ENCODE peak calls at places on chromosomes 6 and 20, in four cellular contexts. L is brain microvascular endothelial cell, J is SJSA1, C is upper lobe of right lung. E is an unnamed sample.

GRCh38 chr6:170276369-170277057 is 14.4 kb downstream of the DLL1 start:
- DNase-seq in J (no peak), C (no peak), L (no peak), E (no peak)

GRCh38 chr6:35787266-35788218 is 6.7 kb downstream of the CLPSL1 start:
- DNase-seq in J (no peak), C (peak), L (no peak), E (no peak)

GRCh38 chr20:33561981-33562601 is 72.2 kb downstream of the CBFA2T2 start:
- DNase-seq in L (peak), J (peak), C (no peak), E (peak)

GRCh38 chr20:36866681-36867485 is 9.1 kb upstream of the TLDC2 start:
- DNase-seq in C (no peak), L (no peak), J (no peak), E (no peak)

GRCh38 chr6:70210462-70210861 is 92.4 kb downstream of the COL9A1 start:
- DNase-seq in C (no peak), J (no peak), L (no peak), E (no peak)

GRCh38 chr20:20593447-20594170 is 118.8 kb downstream of the RALGAPA2 start:
- DNase-seq in L (peak), C (no peak), J (peak), E (no peak)

GRCh38 chr6:144879436-144879835 is 594.3 kb downstream of the UTRN start:
- DNase-seq in J (no peak), C (no peak), L (no peak), E (no peak)

GRCh38 chr6:165726915-165727314 is 63.9 kb upstream of the PDE10A start:
- DNase-seq in J (no peak), L (peak), C (no peak), E (peak)

GRCh38 chr6:48641544-48641943 is 530.5 kb upstream of the PTCHD4 start:
- DNase-seq in C (no peak), L (peak), J (peak), E (no peak)

GRCh38 chr6:30127238-30128093 is 8.5 kb upstream of the TRIM40 start:
- DNase-seq in C (no peak), L (no peak), J (no peak), E (no peak)

GRCh38 chr6:139762587-139763031 is 388.2 kb upstream of the CITED2 start:
- DNase-seq in J (no peak), L (no peak), C (no peak), E (no peak)

GRCh38 chr6:26103141-26103769 is 16.0 kb downstream of the HFE start:
- DNase-seq in C (no peak), J (no peak), L (peak), E (no peak)

GRCh38 chr6:29887330-29887818 is 55.0 kb upstream of the HLA-A start:
- DNase-seq in C (peak), J (no peak), L (no peak), E (no peak)

GRCh38 chr6:18115356-18115755 is 7.1 kb downstream of the NHLRC1 start:
- DNase-seq in J (no peak), L (no peak), C (no peak), E (no peak)

DNA sequence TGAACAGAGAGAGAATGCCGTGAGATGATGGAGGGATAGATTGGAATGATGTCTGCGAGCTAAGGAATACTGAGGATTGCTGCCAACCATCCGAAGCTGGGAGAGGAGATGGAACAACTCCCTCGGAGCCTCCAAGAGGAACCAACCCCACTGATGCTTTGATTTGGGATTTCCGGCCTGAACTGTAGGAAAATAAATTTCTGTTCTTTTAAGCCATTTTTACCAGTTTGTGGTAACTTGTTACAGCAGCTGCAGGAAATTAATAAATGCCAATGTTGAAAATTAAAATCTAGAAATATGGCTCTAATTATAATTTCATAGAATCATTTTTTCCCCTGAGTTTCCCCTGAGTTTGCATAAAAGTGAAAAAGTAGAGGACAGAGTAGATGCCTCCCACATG is 14.1 kb downstream of the LRRN4 start:
- DNase-seq in J (no peak), C (no peak), L (no peak), E (no peak)
- H3K4me3 ChIP-seq in J (no peak), C (no peak), L (no peak), E (no peak)

DNA sequence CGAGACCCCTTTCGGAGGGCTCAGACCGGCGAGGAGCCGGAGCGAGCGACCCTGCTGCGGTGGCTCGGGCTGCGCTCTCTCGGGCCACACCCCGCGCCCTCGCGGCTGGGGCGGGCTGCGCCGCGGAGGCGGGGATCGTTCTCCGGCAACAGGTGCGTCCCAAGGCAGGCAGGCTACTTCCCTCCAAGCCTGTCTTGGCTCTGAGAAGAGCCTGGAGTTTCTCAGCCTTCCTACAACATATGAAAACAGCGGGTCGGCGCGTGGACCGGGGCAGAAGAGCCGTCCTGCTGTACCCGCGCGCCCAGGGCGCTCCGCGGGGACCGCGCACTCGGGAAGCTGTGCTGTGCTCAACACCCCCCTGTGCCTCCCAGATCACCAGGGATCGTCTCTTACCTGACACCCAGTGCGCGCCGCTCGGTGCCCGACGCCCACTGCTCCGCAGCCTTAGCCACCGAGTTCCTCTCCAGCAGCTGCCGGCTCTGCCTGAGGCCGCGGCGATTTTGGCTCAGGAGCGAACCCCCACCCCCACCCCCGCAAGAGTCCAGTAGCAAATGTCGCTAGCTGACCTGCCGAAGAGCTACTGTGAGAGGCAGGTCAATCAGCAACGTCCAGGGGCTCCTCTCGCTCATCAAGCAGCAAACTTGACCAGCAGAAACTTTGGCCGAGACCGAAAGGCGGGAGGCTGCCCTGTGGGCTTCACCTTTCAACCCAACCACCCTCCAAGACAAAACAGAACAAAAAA is 3.7 kb upstream of the OLIG3 start:
- DNase-seq in C (no peak), L (no peak), J (no peak), E (no peak)
- H3K4me3 ChIP-seq in C (peak), L (no peak), J (no peak), E (no peak)

GRCh38 chr6:154039231-154039842 is at the start of gene OPRM1:
- DNase-seq in J (no peak), L (peak), C (peak), E (no peak)
- H3K4me3 ChIP-seq in J (no peak), L (no peak), C (no peak), E (no peak)

DNA sequence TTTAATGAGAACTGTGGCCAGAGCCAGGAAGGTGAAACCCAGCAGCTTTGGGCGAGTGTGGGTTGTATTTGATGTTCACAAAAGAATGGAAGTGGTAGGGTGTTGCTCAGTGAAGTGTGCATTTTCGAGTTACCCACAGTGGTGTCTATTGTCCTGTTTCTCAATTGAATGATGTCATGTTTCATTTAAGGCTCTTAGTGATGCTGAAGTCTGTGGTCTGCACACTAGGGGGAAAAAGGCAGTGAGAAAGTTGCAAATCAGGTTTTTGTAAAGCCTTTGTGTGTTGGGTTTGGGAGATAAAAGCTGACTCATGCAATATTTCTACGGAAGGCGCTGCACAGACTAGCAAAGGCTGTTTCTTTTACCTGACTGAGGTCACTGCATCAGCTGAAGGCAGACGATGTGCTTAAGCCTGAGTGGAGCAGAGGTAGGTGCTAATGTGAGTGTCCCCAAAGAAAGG is 121.1 kb downstream of the PLEKHG1 start:
- DNase-seq in J (peak), C (no peak), L (peak), E (no peak)
- H3K4me3 ChIP-seq in J (no peak), C (no peak), L (no peak), E (no peak)

GRCh38 chr6:6366778-6367177 is 46.3 kb upstream of the F13A1 start:
- DNase-seq in J (no peak), L (no peak), C (no peak), E (no peak)
- H3K4me3 ChIP-seq in J (no peak), L (no peak), C (no peak), E (no peak)

GRCh38 chr6:127592964-127593363 is 16.0 kb downstream of the C6orf58 start:
- DNase-seq in J (no peak), C (no peak), L (no peak), E (no peak)
- H3K4me3 ChIP-seq in J (no peak), C (no peak), L (no peak), E (no peak)

DNA sequence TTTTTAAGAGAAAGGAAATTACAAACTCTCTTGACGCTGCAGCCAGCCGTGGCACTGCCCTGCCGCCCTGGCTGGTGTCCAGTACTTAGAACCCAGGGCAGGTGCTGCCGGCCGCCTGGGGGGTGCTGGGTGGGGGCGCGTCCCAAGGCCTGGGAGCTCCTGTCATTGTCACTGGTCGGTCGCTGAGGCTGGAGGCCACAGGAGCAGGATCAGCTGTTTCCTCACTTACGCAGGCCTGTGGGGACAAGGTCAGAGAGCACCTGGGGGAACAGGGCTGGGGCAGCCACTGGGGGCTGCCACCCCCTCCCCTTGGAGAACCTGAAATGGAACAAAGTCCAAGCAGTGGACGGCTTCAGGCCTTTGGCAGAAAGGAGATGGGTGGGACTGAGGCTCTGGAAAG is 5.6 kb downstream of the BIRC7 start:
- DNase-seq in J (no peak), C (no peak), L (no peak), E (no peak)
- H3K4me3 ChIP-seq in J (no peak), C (no peak), L (no peak), E (no peak)

E was measured in lower leg skin.